ENCODE peak calls at places on chromosome 17, in eight cellular contexts. L is stimulated activated CD4-positive, alpha-beta T cell treated with anti-CD3 and anti-CD28 coated beads, Interleukin-12 subunit alpha, Interleukin-12 subunit beta, amount 100 ng/mL, for 48 hours; I is stimulated activated CD8-positive, alpha-beta memory T cell treated with anti-CD3 and anti-CD28 coated beads, Interleukin-2, amount 100 ng/mL, for 1 hour; W is NCI-H2029; B is psoas muscle; U is HuH-7; K is CD4-positive, CD25-positive, alpha-beta regulatory T cell; F is tibial nerve. M is an unnamed sample.

GRCh38 chr17:55451758-55452468 is 30.3 kb upstream of the MMD start:
- DNase-seq in U (no peak), L (no peak), W (no peak), F (no peak), K (no peak), I (no peak), B (no peak), M (no peak)

GRCh38 chr17:63335818-63336217 is 110.3 kb downstream of the CYB561 start:
- DNase-seq in B (no peak), W (no peak), U (no peak), K (no peak), F (no peak), L (no peak), I (no peak), M (no peak)

GRCh38 chr17:17587614-17588336 is 3.7 kb downstream of the PEMT start:
- DNase-seq in W (no peak), L (no peak), B (no peak), F (no peak), U (no peak), K (no peak), I (no peak), M (no peak)

GRCh38 chr17:39393732-39394131 is 7.7 kb downstream of the FBXL20 start:
- DNase-seq in F (no peak), B (no peak), U (no peak), I (no peak), L (no peak), K (peak), W (no peak), M (peak)

GRCh38 chr17:80889231-80889896 is 102.3 kb upstream of the CHMP6 start:
- DNase-seq in K (peak), U (no peak), W (no peak), L (no peak), I (no peak), B (no peak), F (no peak), M (no peak)

GRCh38 chr17:48751172-48751571 is 22.6 kb upstream of the HOXB13 start:
- DNase-seq in L (no peak), U (no peak), B (no peak), W (no peak), I (no peak), F (no peak), K (no peak), M (no peak)

GRCh38 chr17:64148699-64149098 is 18.8 kb upstream of the ERN1 start:
- DNase-seq in K (no peak), I (no peak), F (no peak), L (no peak), U (no peak), B (peak), W (no peak), M (no peak)

GRCh38 chr17:28347261-28347891 is 10.0 kb downstream of the POLDIP2 start:
- DNase-seq in L (no peak), U (no peak), I (no peak), B (no peak), W (no peak), F (no peak), K (no peak), M (no peak)

GRCh38 chr17:29514792-29515191 is 52.0 kb downstream of the ABHD15 start:
- DNase-seq in F (no peak), K (no peak), B (no peak), U (no peak), I (no peak), L (no peak), W (no peak), M (no peak)

GRCh38 chr17:45346255-45347015 is 29.6 kb upstream of the MAP3K14 start:
- DNase-seq in B (peak), U (no peak), W (no peak), F (no peak), L (no peak), K (no peak), I (no peak), M (no peak)

GRCh38 chr17:72362466-72363335 is 241.9 kb downstream of the SOX9 start:
- DNase-seq in U (no peak), K (no peak), B (no peak), W (no peak), I (no peak), L (no peak), F (no peak), M (no peak)

GRCh38 chr17:64192588-64192987 is 62.6 kb upstream of the ERN1 start:
- DNase-seq in F (no peak), K (no peak), B (no peak), I (no peak), U (no peak), W (no peak), L (no peak), M (no peak)

GRCh38 chr17:61323696-61324539 is 75.7 kb upstream of the TBX2 start:
- DNase-seq in L (no peak), K (no peak), U (no peak), B (peak), I (no peak), F (no peak), W (no peak), M (no peak)

GRCh38 chr17:1422907-1423306 is 22.9 kb upstream of the YWHAE start:
- DNase-seq in F (no peak), B (no peak), W (no peak), I (no peak), L (no peak), U (no peak), K (no peak), M (no peak)

GRCh38 chr17:73205326-73205980 is 12.6 kb downstream of the COG1 start:
- DNase-seq in F (no peak), B (peak), U (peak), W (peak), K (no peak), I (no peak), L (no peak), M (no peak)

GRCh38 chr17:41667280-41668008 is 21.2 kb upstream of the EIF1 start:
- DNase-seq in W (no peak), I (no peak), K (no peak), B (no peak), L (no peak), F (no peak), U (no peak), M (peak)

GRCh38 chr17:29617481-29618271 is 5.0 kb downstream of the CORO6 start:
- DNase-seq in I (peak), F (peak), K (peak), U (peak), L (peak), W (peak), B (peak), M (peak)

GRCh38 chr17:47693667-47694017 is 319 bp upstream of the TBKBP1 start:
- DNase-seq in U (peak), K (no peak), B (no peak), I (no peak), F (no peak), L (no peak), W (no peak), M (no peak)

GRCh38 chr17:12118617-12119016 is 97.9 kb downstream of the MAP2K4 start:
- DNase-seq in F (no peak), B (no peak), I (no peak), L (no peak), U (no peak), W (no peak), K (no peak), M (no peak)

GRCh38 chr17:17685775-17686291 is 4.6 kb downstream of the RAI1 start:
- DNase-seq in U (no peak), F (no peak), W (peak), L (no peak), I (no peak), B (peak), K (peak), M (no peak)

M was measured in AML-193.